ENCODE peak calls at places on chromosome 5, in nine cellular contexts. One of them, this sample, is unnamed.

GRCh38 chr5:148443998-148444397 is 60.2 kb downstream of the FBXO38 start:
- DNase-seq in adrenal gland: peak
- DNase-seq in sigmoid colon: peak
- DNase-seq in IMR-90: peak
- DNase-seq in lower leg skin: no peak
- DNase-seq in WERI-Rb-1: peak
- DNase-seq in activated CD8-positive, alpha-beta T cell treated with anti-CD3 and anti-CD28 coated beads for 36 hours: peak
- DNase-seq in GM12864: peak
- DNase-seq in breast epithelium: no peak
- DNase-seq in this sample: peak

GRCh38 chr5:103473725-103474124 is 88.9 kb downstream of the NUDT12 start:
- DNase-seq in sigmoid colon: no peak
- DNase-seq in lower leg skin: no peak
- DNase-seq in WERI-Rb-1: no peak
- DNase-seq in breast epithelium: no peak
- DNase-seq in adrenal gland: no peak
- DNase-seq in IMR-90: no peak
- DNase-seq in activated CD8-positive, alpha-beta T cell treated with anti-CD3 and anti-CD28 coated beads for 36 hours: no peak
- DNase-seq in GM12864: no peak
- DNase-seq in this sample: no peak

GRCh38 chr5:38420691-38421395 is 135.6 kb downstream of the LIFR start:
- DNase-seq in adrenal gland: peak
- DNase-seq in GM12864: no peak
- DNase-seq in WERI-Rb-1: peak
- DNase-seq in sigmoid colon: peak
- DNase-seq in breast epithelium: peak
- DNase-seq in activated CD8-positive, alpha-beta T cell treated with anti-CD3 and anti-CD28 coated beads for 36 hours: peak
- DNase-seq in lower leg skin: peak
- DNase-seq in IMR-90: peak
- DNase-seq in this sample: no peak

GRCh38 chr5:91016954-91017690 is 366.0 kb downstream of the ARRDC3 start:
- DNase-seq in lower leg skin: no peak
- DNase-seq in IMR-90: peak
- DNase-seq in adrenal gland: peak
- DNase-seq in sigmoid colon: no peak
- DNase-seq in activated CD8-positive, alpha-beta T cell treated with anti-CD3 and anti-CD28 coated beads for 36 hours: no peak
- DNase-seq in breast epithelium: no peak
- DNase-seq in GM12864: no peak
- DNase-seq in WERI-Rb-1: no peak
- DNase-seq in this sample: no peak

GRCh38 chr5:78837836-78838235 is 147.3 kb downstream of the ARSB start:
- DNase-seq in sigmoid colon: no peak
- DNase-seq in GM12864: no peak
- DNase-seq in adrenal gland: no peak
- DNase-seq in IMR-90: peak
- DNase-seq in WERI-Rb-1: no peak
- DNase-seq in lower leg skin: no peak
- DNase-seq in activated CD8-positive, alpha-beta T cell treated with anti-CD3 and anti-CD28 coated beads for 36 hours: no peak
- DNase-seq in breast epithelium: no peak
- DNase-seq in this sample: no peak

GRCh38 chr5:74641778-74642542 is 1.4 kb upstream of the ENC1 start:
- DNase-seq in activated CD8-positive, alpha-beta T cell treated with anti-CD3 and anti-CD28 coated beads for 36 hours: peak
- DNase-seq in GM12864: no peak
- DNase-seq in lower leg skin: no peak
- DNase-seq in IMR-90: peak
- DNase-seq in sigmoid colon: no peak
- DNase-seq in adrenal gland: peak
- DNase-seq in breast epithelium: no peak
- DNase-seq in WERI-Rb-1: peak
- DNase-seq in this sample: peak

GRCh38 chr5:80117446-80117845 is 82.3 kb downstream of the THBS4 start:
- DNase-seq in breast epithelium: no peak
- DNase-seq in sigmoid colon: no peak
- DNase-seq in IMR-90: no peak
- DNase-seq in GM12864: no peak
- DNase-seq in activated CD8-positive, alpha-beta T cell treated with anti-CD3 and anti-CD28 coated beads for 36 hours: no peak
- DNase-seq in lower leg skin: no peak
- DNase-seq in adrenal gland: no peak
- DNase-seq in WERI-Rb-1: no peak
- DNase-seq in this sample: no peak

GRCh38 chr5:177358333-177358939 is 712 bp downstream of the RGS14 start:
- DNase-seq in GM12864: no peak
- DNase-seq in adrenal gland: no peak
- DNase-seq in lower leg skin: no peak
- DNase-seq in activated CD8-positive, alpha-beta T cell treated with anti-CD3 and anti-CD28 coated beads for 36 hours: no peak
- DNase-seq in WERI-Rb-1: peak
- DNase-seq in IMR-90: no peak
- DNase-seq in sigmoid colon: no peak
- DNase-seq in breast epithelium: no peak
- DNase-seq in this sample: no peak

GRCh38 chr5:73295447-73295846 is 122.5 kb downstream of the TMEM174 start:
- DNase-seq in GM12864: no peak
- DNase-seq in adrenal gland: no peak
- DNase-seq in IMR-90: no peak
- DNase-seq in activated CD8-positive, alpha-beta T cell treated with anti-CD3 and anti-CD28 coated beads for 36 hours: no peak
- DNase-seq in breast epithelium: no peak
- DNase-seq in lower leg skin: no peak
- DNase-seq in WERI-Rb-1: peak
- DNase-seq in sigmoid colon: no peak
- DNase-seq in this sample: no peak
- TF ChIP-seq CTCF in GM12864: no peak
- TF ChIP-seq CTCF in adrenal gland: no peak
- TF ChIP-seq CTCF in IMR-90: no peak
- TF ChIP-seq CTCF in activated CD8-positive, alpha-beta T cell treated with anti-CD3 and anti-CD28 coated beads for 36 hours: no peak
- TF ChIP-seq CTCF in breast epithelium: no peak
- TF ChIP-seq CTCF in lower leg skin: no peak
- TF ChIP-seq CTCF in WERI-Rb-1: peak
- TF ChIP-seq CTCF in sigmoid colon: no peak
- TF ChIP-seq CTCF in this sample: peak

GRCh38 chr5:141852448-141852847 is 25.8 kb downstream of the PCDH1 start:
- DNase-seq in breast epithelium: no peak
- DNase-seq in activated CD8-positive, alpha-beta T cell treated with anti-CD3 and anti-CD28 coated beads for 36 hours: no peak
- DNase-seq in WERI-Rb-1: no peak
- DNase-seq in GM12864: no peak
- DNase-seq in sigmoid colon: no peak
- DNase-seq in IMR-90: no peak
- DNase-seq in lower leg skin: no peak
- DNase-seq in adrenal gland: no peak
- DNase-seq in this sample: no peak
- TF ChIP-seq CTCF in breast epithelium: no peak
- TF ChIP-seq CTCF in activated CD8-positive, alpha-beta T cell treated with anti-CD3 and anti-CD28 coated beads for 36 hours: no peak
- TF ChIP-seq CTCF in WERI-Rb-1: no peak
- TF ChIP-seq CTCF in GM12864: peak
- TF ChIP-seq CTCF in sigmoid colon: no peak
- TF ChIP-seq CTCF in IMR-90: no peak
- TF ChIP-seq CTCF in lower leg skin: no peak
- TF ChIP-seq CTCF in adrenal gland: no peak
- TF ChIP-seq CTCF in this sample: no peak

DNA sequence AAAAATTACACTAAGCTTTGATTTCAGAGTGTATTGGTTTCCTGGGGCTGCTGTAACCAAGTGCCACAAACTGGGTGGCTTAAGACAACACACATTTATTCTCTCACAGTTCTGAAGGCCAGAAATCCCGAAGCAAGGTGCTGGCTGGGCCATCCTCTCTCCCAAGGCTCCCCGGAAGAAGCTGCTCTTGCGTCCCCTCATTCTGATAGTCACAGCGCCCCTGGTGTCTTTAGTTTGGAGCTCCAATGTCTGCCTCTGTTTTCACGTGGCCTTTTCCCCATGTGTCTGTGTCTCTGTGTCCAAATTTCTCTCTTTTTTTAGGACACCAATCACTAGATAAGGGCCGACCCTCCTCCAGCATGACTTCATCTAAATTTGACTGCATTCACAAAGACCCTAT is 56.7 kb downstream of the ROPN1L start:
- DNase-seq in WERI-Rb-1: no peak
- DNase-seq in adrenal gland: no peak
- DNase-seq in lower leg skin: no peak
- DNase-seq in GM12864: no peak
- DNase-seq in breast epithelium: no peak
- DNase-seq in sigmoid colon: no peak
- DNase-seq in IMR-90: no peak
- DNase-seq in activated CD8-positive, alpha-beta T cell treated with anti-CD3 and anti-CD28 coated beads for 36 hours: no peak
- DNase-seq in this sample: no peak
- TF ChIP-seq CTCF in WERI-Rb-1: peak
- TF ChIP-seq CTCF in adrenal gland: no peak
- TF ChIP-seq CTCF in lower leg skin: no peak
- TF ChIP-seq CTCF in GM12864: no peak
- TF ChIP-seq CTCF in breast epithelium: no peak
- TF ChIP-seq CTCF in sigmoid colon: no peak
- TF ChIP-seq CTCF in IMR-90: no peak
- TF ChIP-seq CTCF in activated CD8-positive, alpha-beta T cell treated with anti-CD3 and anti-CD28 coated beads for 36 hours: no peak
- TF ChIP-seq CTCF in this sample: peak

GRCh38 chr5:122464191-122464590 is 152.2 kb downstream of the SNCAIP start:
- DNase-seq in WERI-Rb-1: no peak
- DNase-seq in adrenal gland: no peak
- DNase-seq in breast epithelium: no peak
- DNase-seq in IMR-90: no peak
- DNase-seq in lower leg skin: no peak
- DNase-seq in sigmoid colon: no peak
- DNase-seq in activated CD8-positive, alpha-beta T cell treated with anti-CD3 and anti-CD28 coated beads for 36 hours: no peak
- DNase-seq in GM12864: no peak
- DNase-seq in this sample: no peak

GRCh38 chr5:122463221-122463620 is 151.2 kb downstream of the SNCAIP start:
- DNase-seq in sigmoid colon: no peak
- DNase-seq in lower leg skin: no peak
- DNase-seq in adrenal gland: no peak
- DNase-seq in breast epithelium: no peak
- DNase-seq in WERI-Rb-1: no peak
- DNase-seq in GM12864: no peak
- DNase-seq in IMR-90: peak
- DNase-seq in activated CD8-positive, alpha-beta T cell treated with anti-CD3 and anti-CD28 coated beads for 36 hours: no peak
- DNase-seq in this sample: no peak

GRCh38 chr5:122457178-122457826 is 145.3 kb downstream of the SNCAIP start:
- DNase-seq in activated CD8-positive, alpha-beta T cell treated with anti-CD3 and anti-CD28 coated beads for 36 hours: no peak
- DNase-seq in WERI-Rb-1: no peak
- DNase-seq in GM12864: no peak
- DNase-seq in breast epithelium: no peak
- DNase-seq in sigmoid colon: no peak
- DNase-seq in lower leg skin: no peak
- DNase-seq in IMR-90: no peak
- DNase-seq in adrenal gland: no peak
- DNase-seq in this sample: no peak

GRCh38 chr5:122454522-122454921 is 142.5 kb downstream of the SNCAIP start:
- DNase-seq in IMR-90: no peak
- DNase-seq in sigmoid colon: no peak
- DNase-seq in GM12864: no peak
- DNase-seq in lower leg skin: no peak
- DNase-seq in breast epithelium: no peak
- DNase-seq in activated CD8-positive, alpha-beta T cell treated with anti-CD3 and anti-CD28 coated beads for 36 hours: no peak
- DNase-seq in adrenal gland: no peak
- DNase-seq in WERI-Rb-1: no peak
- DNase-seq in this sample: no peak

GRCh38 chr5:122458278-122458872 is 146.3 kb downstream of the SNCAIP start:
- DNase-seq in sigmoid colon: no peak
- DNase-seq in activated CD8-positive, alpha-beta T cell treated with anti-CD3 and anti-CD28 coated beads for 36 hours: peak
- DNase-seq in lower leg skin: no peak
- DNase-seq in GM12864: no peak
- DNase-seq in adrenal gland: peak
- DNase-seq in WERI-Rb-1: peak
- DNase-seq in IMR-90: peak
- DNase-seq in breast epithelium: no peak
- DNase-seq in this sample: peak
- TF ChIP-seq CTCF in sigmoid colon: no peak
- TF ChIP-seq CTCF in activated CD8-positive, alpha-beta T cell treated with anti-CD3 and anti-CD28 coated beads for 36 hours: peak
- TF ChIP-seq CTCF in lower leg skin: no peak
- TF ChIP-seq CTCF in GM12864: peak
- TF ChIP-seq CTCF in adrenal gland: peak
- TF ChIP-seq CTCF in WERI-Rb-1: peak
- TF ChIP-seq CTCF in IMR-90: peak
- TF ChIP-seq CTCF in breast epithelium: peak
- TF ChIP-seq CTCF in this sample: peak

This sample was measured in GM06990.